ENCODE peak calls at places on chromosomes 6 and 20, in five cellular contexts. O is adrenal gland, N is transverse colon, K is spleen, Q is IMR-90. W is an unnamed sample.

GRCh38 chr6:11682525-11682924 is 96.1 kb downstream of the ADTRP start:
- DNase-seq in K (no peak), Q (peak; percentile 10), N (no peak), O (no peak), W (no peak)

GRCh38 chr20:35448788-35449373 is 6.5 kb upstream of the CEP250 start:
- DNase-seq in Q (no peak), N (no peak), O (no peak), K (no peak), W (no peak)

GRCh38 chr6:47097092-47097945 is 55.2 kb upstream of the ADGRF1 start:
- DNase-seq in K (no peak), O (peak; percentile 58), Q (peak; percentile 85), N (peak; percentile 74), W (no peak)

GRCh38 chr6:160455484-160456213 is 107.5 kb downstream of the SLC22A3 start:
- DNase-seq in O (peak; percentile 60), N (peak; percentile 64), Q (peak; percentile 47), K (peak; percentile 87), W (peak; percentile 34)

GRCh38 chr6:82612475-82612874 is 248.9 kb downstream of the TPBG start:
- DNase-seq in N (no peak), Q (no peak), O (no peak), K (no peak), W (no peak)

GRCh38 chr6:90388395-90388794 is 91.8 kb upstream of the BACH2 start:
- DNase-seq in Q (no peak), K (no peak), O (no peak), N (no peak), W (no peak)

GRCh38 chr20:49684335-49684997 is 29.2 kb downstream of the B4GALT5 start:
- DNase-seq in N (no peak), Q (no peak), O (no peak), K (no peak), W (no peak)

GRCh38 chr6:10386756-10387654 is 27.9 kb downstream of the TFAP2A start:
- DNase-seq in Q (no peak), K (no peak), O (no peak), N (no peak), W (no peak)

GRCh38 chr6:10316327-10316726 is 98.5 kb downstream of the TFAP2A start:
- DNase-seq in K (no peak), O (peak; percentile 70), Q (peak; percentile 72), N (peak; percentile 7), W (no peak)

GRCh38 chr6:159042003-159042823 is 2.6 kb downstream of the TAGAP start:
- DNase-seq in K (peak; percentile 88), N (peak; percentile 79), Q (peak; percentile 47), O (peak; percentile 67), W (peak; percentile 73)

GRCh38 chr6:141024526-141024925 is 1108.2 kb upstream of the GJE1 start:
- DNase-seq in Q (no peak), O (no peak), K (no peak), N (no peak), W (no peak)

GRCh38 chr6:137277971-137278602 is 58.9 kb upstream of the IFNGR1 start:
- DNase-seq in N (no peak), O (no peak), Q (peak; percentile 84), K (no peak), W (no peak)

GRCh38 chr6:116971959-116972358 is 94.9 kb downstream of the RFX6 start:
- DNase-seq in Q (peak; percentile 31), K (no peak), O (peak; percentile 13), N (peak; percentile 17), W (no peak)

GRCh38 chr6:84455630-84456029 is 228.2 kb upstream of the CEP162 start:
- DNase-seq in K (no peak), O (no peak), Q (no peak), N (no peak), W (no peak)

GRCh38 chr6:164345340-164345739 is 930.8 kb downstream of the QKI start:
- DNase-seq in O (no peak), Q (no peak), K (no peak), N (no peak), W (no peak)

GRCh38 chr20:59439243-59439642 is 138.8 kb downstream of the EDN3 start:
- DNase-seq in O (no peak), Q (no peak), N (no peak), K (no peak), W (no peak)

GRCh38 chr6:97064578-97064977 is 140.1 kb downstream of the KLHL32 start:
- DNase-seq in O (no peak), K (no peak), N (no peak), Q (no peak), W (no peak)

GRCh38 chr20:32445539-32446273 is 87.6 kb downstream of the ASXL1 start:
- DNase-seq in K (no peak), O (peak; percentile 19), Q (no peak), N (peak; percentile 6), W (no peak)

GRCh38 chr20:46897471-46897870 is 2.8 kb downstream of the EYA2 start:
- DNase-seq in N (no peak), K (no peak), O (no peak), Q (no peak), W (no peak)

GRCh38 chr6:163355471-163355991 is 59.0 kb upstream of the QKI start:
- DNase-seq in Q (peak; percentile 67), K (peak; percentile 85), N (no peak), O (peak; percentile 70), W (peak; percentile 55)

GRCh38 chr6:122008105-122009100 is 391.0 kb upstream of the HSF2 start:
- DNase-seq in Q (peak; percentile 42), O (no peak), K (no peak), N (no peak), W (no peak)

GRCh38 chr20:35199696-35200095 is 26.8 kb upstream of the MMP24 start:
- DNase-seq in O (no peak), Q (peak; percentile 66), K (no peak), N (no peak), W (no peak)

GRCh38 chr20:46154796-46155195 is 36.7 kb downstream of the CD40 start:
- DNase-seq in K (no peak), O (no peak), Q (no peak), N (no peak), W (no peak)

GRCh38 chr6:146551545-146551944 is 7.9 kb downstream of the RAB32 start:
- DNase-seq in K (no peak), Q (peak; percentile 75), O (no peak), N (no peak), W (no peak)

GRCh38 chr6:22448311-22448711 is 121.1 kb upstream of the HDGFL1 start:
- DNase-seq in Q (peak; percentile 82), K (no peak), O (no peak), N (no peak), W (no peak)

GRCh38 chr6:31614075-31614619 is 887 bp upstream of the AIF1 start:
- DNase-seq in O (no peak), Q (no peak), K (no peak), N (no peak), W (no peak)

DNA sequence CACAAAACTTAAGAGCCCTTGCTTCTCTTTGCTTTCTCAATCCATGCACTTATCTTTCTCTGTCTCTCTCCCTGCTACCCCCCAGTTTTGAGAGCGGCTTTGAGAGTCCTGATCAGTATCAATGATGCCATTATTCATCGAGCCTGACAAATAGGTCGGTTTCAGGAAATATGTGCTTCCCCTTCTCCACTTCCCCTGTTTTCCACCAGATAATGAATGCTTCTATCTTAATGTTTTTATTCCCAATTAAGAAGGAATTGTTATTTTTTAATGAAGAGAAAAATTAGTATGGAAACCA is 117.7 kb downstream of the KIF13A start:
- DNase-seq in K (no peak), Q (no peak), N (no peak), O (no peak), W (no peak)
- H3K4me1 ChIP-seq in K (no peaks in the 10 kb centered on the region), Q (peaks cover 12% of the 10 kb centered on the region), N (peaks cover 20% of the 10 kb centered on the region), O (peaks cover 62% of the 10 kb centered on the region), W (no peaks in the 10 kb centered on the region)

DNA sequence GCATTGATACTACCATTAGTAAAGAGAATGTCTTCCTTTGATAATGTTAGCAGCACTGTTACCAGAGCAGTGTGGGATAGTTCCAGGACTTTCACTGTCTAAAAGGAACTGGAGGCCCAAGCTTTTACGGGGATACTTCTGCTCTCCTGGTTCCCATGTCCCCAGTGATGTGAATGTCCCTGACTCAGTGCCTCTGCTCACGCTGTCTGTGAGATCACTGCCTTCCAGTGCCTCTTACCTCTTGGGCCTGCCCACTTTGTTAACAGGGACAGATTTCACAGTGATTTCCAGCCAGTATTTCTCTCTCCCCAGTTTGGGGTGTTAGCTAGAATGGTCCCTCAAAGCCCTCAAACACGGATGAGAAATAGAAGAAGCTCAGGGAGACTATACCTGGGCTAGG is 14.4 kb downstream of the PTPRA start:
- DNase-seq in N (no peak), Q (no peak), K (no peak), O (no peak), W (no peak)
- TF ChIP-seq POLR2A in N (no peak), Q (no peak), K (no peak), O (no peak), W (no peak)

DNA sequence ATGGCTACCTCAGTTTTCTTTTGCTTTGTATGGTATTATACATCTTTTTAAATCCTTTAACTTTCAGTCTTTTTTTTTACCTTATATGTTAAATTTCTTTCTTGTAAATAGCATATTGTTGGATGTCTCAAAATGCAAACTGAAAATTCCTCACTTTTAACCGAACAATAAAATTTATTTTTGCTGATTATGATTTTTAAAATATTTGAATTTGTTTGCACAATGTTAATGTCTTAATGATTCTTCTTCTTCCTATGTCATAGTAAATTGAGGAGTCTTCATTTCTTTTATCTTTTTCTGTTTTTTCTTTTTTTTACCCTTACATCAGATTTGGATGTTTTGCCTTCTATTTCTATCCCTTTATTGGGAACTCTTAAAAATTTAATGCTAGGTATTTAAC is 574.2 kb upstream of the CDH4 start:
- DNase-seq in O (no peak), Q (no peak), K (no peak), N (no peak), W (no peak)
- H3K9me3 ChIP-seq in O (no peaks in the 10 kb centered on the region), Q (peaks cover 14% of the 10 kb centered on the region), K (no peaks in the 10 kb centered on the region), N (no peaks in the 10 kb centered on the region), W (no peaks in the 10 kb centered on the region)

DNA sequence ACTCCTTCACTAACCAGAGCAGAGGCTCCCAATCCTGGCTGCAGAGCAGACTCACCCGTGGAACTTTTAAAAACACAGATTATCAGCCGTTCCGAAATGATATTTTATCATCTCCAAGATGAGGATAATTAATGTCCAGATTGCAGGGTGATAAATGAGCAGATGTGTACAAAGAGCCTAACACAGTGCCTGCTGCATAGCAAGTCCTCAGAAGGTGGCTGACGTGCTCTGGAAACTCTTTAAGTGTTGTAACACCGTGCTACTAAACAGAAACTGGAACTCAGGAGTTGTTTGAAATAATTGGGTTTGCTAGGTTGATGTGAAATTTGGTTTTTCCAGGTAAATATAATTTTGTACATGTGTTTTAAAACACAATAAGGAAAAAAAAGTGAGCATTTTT is 118.0 kb downstream of the ARMC2 start:
- DNase-seq in K (no peak), N (no peak), O (no peak), Q (no peak), W (no peak)
- H3K4me1 ChIP-seq in K (peaks cover 18% of the 10 kb centered on the region), N (no peaks in the 10 kb centered on the region), O (peaks cover 6% of the 10 kb centered on the region), Q (peaks cover 3% of the 10 kb centered on the region), W (no peaks in the 10 kb centered on the region)

DNA sequence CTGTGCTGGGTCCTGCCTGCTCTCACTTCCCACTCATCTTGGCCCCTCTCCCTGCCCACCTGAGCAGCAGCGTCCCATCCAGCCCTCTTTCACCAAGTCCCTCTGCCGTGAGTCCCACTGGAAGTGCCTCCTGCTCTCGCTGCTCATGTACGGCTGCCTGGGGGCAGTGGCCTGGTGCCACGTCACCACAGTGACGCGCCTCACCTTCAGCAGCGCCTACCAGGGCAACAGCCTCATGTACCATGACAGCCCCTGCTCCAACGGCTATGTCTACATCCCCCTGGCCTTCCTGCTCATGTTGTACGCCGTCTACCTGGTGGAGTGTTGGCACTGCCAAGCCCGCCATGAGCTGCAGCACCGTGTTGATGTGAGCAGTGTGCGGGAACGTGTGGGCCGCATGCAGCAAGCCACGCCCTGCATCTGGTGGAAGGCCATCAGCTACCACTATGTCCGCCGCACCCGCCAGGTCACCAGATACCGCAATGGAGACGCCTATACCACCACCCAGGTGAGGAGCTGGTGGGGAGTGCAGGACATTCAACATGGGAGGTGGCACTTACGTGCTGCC is 2.8 kb downstream of the TMEM151B start:
- DNase-seq in Q (no peak), N (no peak), K (peak; percentile 56), O (no peak), W (no peak)
- TF ChIP-seq POLR2A in Q (no peak), N (no peak), K (no peak), O (no peak), W (no peak)